ENCODE peak calls at places on chromosomes 16 and 17, in four cellular contexts. One of them, this sample, is unnamed.

GRCh38 chr17:7988750-7989178 is 13.7 kb upstream of the GUCY2D start:
- DNase-seq in activated naive CD4-positive, alpha-beta T cell treated with Interleukin-2 at 50 U/mL for 16 hours: peak
- DNase-seq in ACHN: peak
- DNase-seq in heart right ventricle: peak
- DNase-seq in this sample: peak

GRCh38 chr17:51275381-51275780 is 15.0 kb downstream of the UTP18 start:
- DNase-seq in ACHN: no peak
- DNase-seq in activated naive CD4-positive, alpha-beta T cell treated with Interleukin-2 at 50 U/mL for 16 hours: no peak
- DNase-seq in heart right ventricle: no peak
- DNase-seq in this sample: peak

GRCh38 chr16:60684002-60684401 is 1352.2 kb downstream of the CDH8 start:
- DNase-seq in heart right ventricle: no peak
- DNase-seq in activated naive CD4-positive, alpha-beta T cell treated with Interleukin-2 at 50 U/mL for 16 hours: no peak
- DNase-seq in ACHN: no peak
- DNase-seq in this sample: no peak

GRCh38 chr16:28181557-28181914 is 30.2 kb downstream of the XPO6 start:
- DNase-seq in ACHN: peak
- DNase-seq in heart right ventricle: peak
- DNase-seq in activated naive CD4-positive, alpha-beta T cell treated with Interleukin-2 at 50 U/mL for 16 hours: no peak
- DNase-seq in this sample: peak

GRCh38 chr16:85144026-85144915 is 32.0 kb upstream of the CIBAR2 start:
- DNase-seq in activated naive CD4-positive, alpha-beta T cell treated with Interleukin-2 at 50 U/mL for 16 hours: no peak
- DNase-seq in heart right ventricle: peak
- DNase-seq in ACHN: no peak
- DNase-seq in this sample: no peak

GRCh38 chr17:7932483-7932891 is 481 bp downstream of the CNTROB start:
- DNase-seq in activated naive CD4-positive, alpha-beta T cell treated with Interleukin-2 at 50 U/mL for 16 hours: peak
- DNase-seq in heart right ventricle: no peak
- DNase-seq in ACHN: peak
- DNase-seq in this sample: peak

GRCh38 chr16:66474750-66475199 is 47.7 kb downstream of the BEAN1 start:
- DNase-seq in activated naive CD4-positive, alpha-beta T cell treated with Interleukin-2 at 50 U/mL for 16 hours: peak
- DNase-seq in heart right ventricle: no peak
- DNase-seq in ACHN: no peak
- DNase-seq in this sample: no peak

GRCh38 chr17:48729335-48730239 is 1.0 kb upstream of the HOXB13 start:
- DNase-seq in ACHN: peak
- DNase-seq in heart right ventricle: no peak
- DNase-seq in activated naive CD4-positive, alpha-beta T cell treated with Interleukin-2 at 50 U/mL for 16 hours: no peak
- DNase-seq in this sample: no peak

GRCh38 chr16:66473654-66474519 is 46.8 kb downstream of the BEAN1 start:
- DNase-seq in heart right ventricle: no peak
- DNase-seq in ACHN: no peak
- DNase-seq in activated naive CD4-positive, alpha-beta T cell treated with Interleukin-2 at 50 U/mL for 16 hours: no peak
- DNase-seq in this sample: no peak

GRCh38 chr17:7222972-7223292 is 3.2 kb downstream of the ACADVL start:
- DNase-seq in activated naive CD4-positive, alpha-beta T cell treated with Interleukin-2 at 50 U/mL for 16 hours: no peak
- DNase-seq in heart right ventricle: no peak
- DNase-seq in ACHN: no peak
- DNase-seq in this sample: no peak

GRCh38 chr17:32634167-32634566 is 147.4 kb downstream of the CDK5R1 start:
- DNase-seq in heart right ventricle: no peak
- DNase-seq in ACHN: no peak
- DNase-seq in activated naive CD4-positive, alpha-beta T cell treated with Interleukin-2 at 50 U/mL for 16 hours: no peak
- DNase-seq in this sample: no peak

GRCh38 chr16:15949210-15950166 is at the start of gene ABCC1:
- DNase-seq in activated naive CD4-positive, alpha-beta T cell treated with Interleukin-2 at 50 U/mL for 16 hours: peak
- DNase-seq in heart right ventricle: peak
- DNase-seq in ACHN: peak
- DNase-seq in this sample: peak

GRCh38 chr17:39538875-39539274 is 68.8 kb downstream of the NEUROD2 start:
- DNase-seq in ACHN: no peak
- DNase-seq in activated naive CD4-positive, alpha-beta T cell treated with Interleukin-2 at 50 U/mL for 16 hours: no peak
- DNase-seq in heart right ventricle: no peak
- DNase-seq in this sample: no peak

GRCh38 chr16:58448890-58449289 is 51.1 kb upstream of the NDRG4 start:
- DNase-seq in ACHN: no peak
- DNase-seq in heart right ventricle: no peak
- DNase-seq in activated naive CD4-positive, alpha-beta T cell treated with Interleukin-2 at 50 U/mL for 16 hours: no peak
- DNase-seq in this sample: no peak

GRCh38 chr17:49861150-49861884 is 13.4 kb upstream of the TAC4 start:
- DNase-seq in ACHN: peak
- DNase-seq in activated naive CD4-positive, alpha-beta T cell treated with Interleukin-2 at 50 U/mL for 16 hours: peak
- DNase-seq in heart right ventricle: peak
- DNase-seq in this sample: peak

GRCh38 chr17:65198653-65199382 is 61.6 kb downstream of the RGS9 start:
- DNase-seq in ACHN: peak
- DNase-seq in activated naive CD4-positive, alpha-beta T cell treated with Interleukin-2 at 50 U/mL for 16 hours: no peak
- DNase-seq in heart right ventricle: peak
- DNase-seq in this sample: peak

GRCh38 chr17:57970706-57971105 is 15.5 kb upstream of the CUEDC1 start:
- DNase-seq in activated naive CD4-positive, alpha-beta T cell treated with Interleukin-2 at 50 U/mL for 16 hours: no peak
- DNase-seq in ACHN: no peak
- DNase-seq in heart right ventricle: no peak
- DNase-seq in this sample: no peak

GRCh38 chr17:2975469-2975958 is 87.9 kb downstream of the OR1D5 start:
- DNase-seq in activated naive CD4-positive, alpha-beta T cell treated with Interleukin-2 at 50 U/mL for 16 hours: no peak
- DNase-seq in heart right ventricle: no peak
- DNase-seq in ACHN: no peak
- DNase-seq in this sample: no peak

GRCh38 chr17:40615295-40615988 is 32.2 kb downstream of the SMARCE1 start:
- DNase-seq in ACHN: peak
- DNase-seq in activated naive CD4-positive, alpha-beta T cell treated with Interleukin-2 at 50 U/mL for 16 hours: no peak
- DNase-seq in heart right ventricle: no peak
- DNase-seq in this sample: peak

GRCh38 chr17:72536788-72537187 is 416.0 kb downstream of the SOX9 start:
- DNase-seq in activated naive CD4-positive, alpha-beta T cell treated with Interleukin-2 at 50 U/mL for 16 hours: no peak
- DNase-seq in heart right ventricle: no peak
- DNase-seq in ACHN: no peak
- DNase-seq in this sample: no peak

GRCh38 chr16:57535680-57536305 is 578 bp downstream of the CCDC102A start:
- DNase-seq in ACHN: peak
- DNase-seq in activated naive CD4-positive, alpha-beta T cell treated with Interleukin-2 at 50 U/mL for 16 hours: peak
- DNase-seq in heart right ventricle: peak
- DNase-seq in this sample: peak

GRCh38 chr16:2090819-2091721 is 43.3 kb downstream of the TSC2 start:
- DNase-seq in ACHN: peak
- DNase-seq in activated naive CD4-positive, alpha-beta T cell treated with Interleukin-2 at 50 U/mL for 16 hours: no peak
- DNase-seq in heart right ventricle: peak
- DNase-seq in this sample: peak

GRCh38 chr17:61555127-61555531 is 35.9 kb downstream of the NACA2 start:
- DNase-seq in heart right ventricle: no peak
- DNase-seq in ACHN: no peak
- DNase-seq in activated naive CD4-positive, alpha-beta T cell treated with Interleukin-2 at 50 U/mL for 16 hours: no peak
- DNase-seq in this sample: no peak

GRCh38 chr17:22158364-22158763 is 466.0 kb downstream of the KCNJ18 start:
- DNase-seq in ACHN: no peak
- DNase-seq in activated naive CD4-positive, alpha-beta T cell treated with Interleukin-2 at 50 U/mL for 16 hours: no peak
- DNase-seq in heart right ventricle: no peak
- DNase-seq in this sample: no peak

GRCh38 chr17:43570518-43570928 is 24.4 kb upstream of the ETV4 start:
- DNase-seq in heart right ventricle: no peak
- DNase-seq in activated naive CD4-positive, alpha-beta T cell treated with Interleukin-2 at 50 U/mL for 16 hours: no peak
- DNase-seq in ACHN: peak
- DNase-seq in this sample: peak

GRCh38 chr16:27529962-27530361 is 19.8 kb downstream of the GTF3C1 start:
- DNase-seq in activated naive CD4-positive, alpha-beta T cell treated with Interleukin-2 at 50 U/mL for 16 hours: no peak
- DNase-seq in ACHN: peak
- DNase-seq in heart right ventricle: no peak
- DNase-seq in this sample: peak

GRCh38 chr17:69607162-69607834 is 192.8 kb downstream of the MAP2K6 start:
- DNase-seq in activated naive CD4-positive, alpha-beta T cell treated with Interleukin-2 at 50 U/mL for 16 hours: peak
- DNase-seq in ACHN: peak
- DNase-seq in heart right ventricle: peak
- DNase-seq in this sample: peak

GRCh38 chr17:79269620-79270019 is 195.0 kb downstream of the ENGASE start:
- DNase-seq in activated naive CD4-positive, alpha-beta T cell treated with Interleukin-2 at 50 U/mL for 16 hours: no peak
- DNase-seq in ACHN: no peak
- DNase-seq in heart right ventricle: no peak
- DNase-seq in this sample: no peak

GRCh38 chr16:4190086-4190485 is 51.8 kb downstream of the SRL start:
- DNase-seq in heart right ventricle: no peak
- DNase-seq in activated naive CD4-positive, alpha-beta T cell treated with Interleukin-2 at 50 U/mL for 16 hours: no peak
- DNase-seq in ACHN: no peak
- DNase-seq in this sample: no peak

This sample was measured in AG08396.